ENCODE peak calls at places on chromosomes 5 and 9, in nine cellular contexts. J, G, E, P, S, A, I, N and F are unnamed samples.
A peak's percentile ranks its signal among the peaks of the same experiment; 100 is the strongest.

GRCh38 chr5:135826221-135826525 is 8.3 kb upstream of the SLC25A48 start:
- DNase-seq in P (no peak), N (no peak), I (no peak), E (peak; percentile 51), J (peak; percentile 1), A (no peak), G (no peak), S (no peak), F (no peak)

GRCh38 chr9:122011818-122012498 is 81.2 kb downstream of the TTLL11 start:
- DNase-seq in J (no peak), I (no peak), P (peak; percentile 1), S (no peak), G (no peak), A (no peak), E (no peak), N (no peak), F (no peak)

GRCh38 chr5:35854248-35854647 is 2.4 kb upstream of the IL7R start:
- DNase-seq in I (no peak), G (peak; percentile 38), S (no peak), N (no peak), E (peak; percentile 89), P (peak; percentile 74), J (no peak), A (no peak), F (no peak)

GRCh38 chr5:174545926-174546325 is 178.5 kb upstream of the MSX2 start:
- DNase-seq in S (no peak), G (no peak), P (no peak), N (no peak), A (no peak), E (no peak), J (no peak), I (no peak), F (no peak)

GRCh38 chr5:33601881-33602280 is 161.1 kb downstream of the TARS1 start:
- DNase-seq in E (no peak), I (no peak), G (no peak), P (no peak), J (no peak), A (no peak), N (no peak), S (no peak), F (no peak)

GRCh38 chr9:7591501-7591900 is 208.1 kb downstream of the DMAC1 start:
- DNase-seq in P (no peak), S (no peak), J (no peak), N (no peak), E (no peak), A (no peak), I (no peak), G (no peak), F (no peak)

GRCh38 chr5:33565304-33565703 is 124.5 kb downstream of the TARS1 start:
- DNase-seq in A (no peak), G (no peak), S (peak; percentile 23), J (no peak), I (no peak), E (no peak), N (no peak), P (no peak), F (no peak)

GRCh38 chr5:124179788-124180187 is 566.7 kb downstream of the ZNF608 start:
- DNase-seq in G (no peak), I (no peak), N (no peak), S (no peak), J (no peak), A (no peak), E (no peak), P (no peak), F (no peak)

GRCh38 chr5:83011990-83012389 is 65.2 kb downstream of the TMEM167A start:
- DNase-seq in J (peak; percentile 52), E (no peak), N (no peak), P (no peak), G (no peak), A (no peak), I (no peak), S (no peak), F (no peak)

GRCh38 chr5:106766913-106767312 is 903.8 kb downstream of the EFNA5 start:
- DNase-seq in G (no peak), P (no peak), I (no peak), A (no peak), J (no peak), N (no peak), S (no peak), E (no peak), F (no peak)

GRCh38 chr9:99778308-99778707 is 43.4 kb upstream of the NR4A3 start:
- DNase-seq in E (no peak), I (no peak), A (no peak), S (no peak), G (no peak), P (no peak), J (no peak), N (no peak), F (peak; percentile 33)

GRCh38 chr5:56851258-56851941 is 36.1 kb downstream of the MAP3K1 start:
- DNase-seq in E (no peak), S (no peak), I (no peak), N (no peak), G (no peak), A (no peak), J (no peak), P (no peak), F (no peak)

GRCh38 chr9:92141144-92142129 is 26.2 kb upstream of the SPTLC1 start:
- DNase-seq in S (peak; percentile 48), J (peak; percentile 46), G (no peak), E (no peak), I (no peak), N (no peak), P (no peak), A (no peak), F (no peak)

GRCh38 chr9:120360046-120360445 is 219.9 kb downstream of the CDK5RAP2 start:
- DNase-seq in S (no peak), J (no peak), I (no peak), E (no peak), G (no peak), P (no peak), N (no peak), A (no peak), F (no peak)

GRCh38 chr5:127801751-127802476 is 98.7 kb downstream of the CCDC192 start:
- DNase-seq in I (no peak), E (no peak), A (no peak), S (no peak), G (no peak), N (no peak), J (no peak), P (no peak), F (no peak)

GRCh38 chr5:174829511-174829864 is 105.1 kb downstream of the MSX2 start:
- DNase-seq in I (no peak), N (no peak), J (no peak), S (no peak), A (no peak), P (no peak), E (no peak), G (no peak), F (no peak)

GRCh38 chr5:980941-981340 is 27.7 kb upstream of the NKD2 start:
- DNase-seq in I (no peak), S (no peak), J (no peak), A (no peak), P (no peak), N (no peak), G (no peak), E (no peak), F (no peak)

GRCh38 chr5:123344819-123345426 is 78.3 kb downstream of the CEP120 start:
- DNase-seq in P (no peak), J (no peak), A (no peak), G (no peak), S (no peak), I (peak; percentile 2), E (no peak), N (no peak), F (no peak)

GRCh38 chr5:143177263-143177994 is 226.1 kb downstream of the NR3C1 start:
- DNase-seq in P (no peak), N (peak; percentile 30), E (no peak), J (no peak), G (no peak), I (no peak), A (no peak), S (no peak), F (no peak)

GRCh38 chr9:136764301-136764891 is at the start of gene LCN15:
- DNase-seq in I (no peak), S (no peak), N (no peak), A (no peak), E (peak; percentile 59), G (no peak), P (no peak), J (peak; percentile 6), F (no peak)

GRCh38 chr9:123933401-123933800 is 3.5 kb upstream of the DENND1A start:
- DNase-seq in J (no peak), I (no peak), P (no peak), S (no peak), E (no peak), N (no peak), G (no peak), A (no peak), F (no peak)

GRCh38 chr5:13939647-13940046 is 4.8 kb downstream of the DNAH5 start:
- DNase-seq in E (no peak), A (no peak), G (no peak), S (no peak), P (no peak), J (no peak), I (peak; percentile 30), N (no peak), F (no peak)

GRCh38 chr5:144712090-144712489 is 541.4 kb downstream of the KCTD16 start:
- DNase-seq in P (no peak), G (no peak), E (no peak), A (peak; percentile 26), N (no peak), I (no peak), J (no peak), S (no peak), F (no peak)

GRCh38 chr5:181190711-181191525 is 14.1 kb downstream of the TRIM7 start:
- DNase-seq in J (no peak), G (peak; percentile 56), P (peak; percentile 79), S (no peak), I (peak; percentile 70), A (no peak), N (no peak), E (peak; percentile 83), F (no peak)

GRCh38 chr5:38591450-38591849 is 35.0 kb upstream of the LIFR start:
- DNase-seq in J (no peak), E (no peak), A (no peak), P (no peak), G (no peak), N (no peak), S (no peak), I (no peak), F (no peak)

GRCh38 chr5:157460921-157461792 is 1.1 kb downstream of the NIPAL4 start:
- DNase-seq in J (no peak), G (no peak), I (no peak), N (no peak), S (no peak), E (peak; percentile 58), P (no peak), A (no peak), F (no peak)

GRCh38 chr9:135707449-135708138 is 5.6 kb downstream of the KCNT1 start:
- DNase-seq in S (no peak), P (no peak), N (peak; percentile 54), E (no peak), J (no peak), A (no peak), G (no peak), I (no peak), F (no peak)

GRCh38 chr5:99004960-99005359 is 76.2 kb upstream of the CHD1 start:
- DNase-seq in I (no peak), A (no peak), J (peak; percentile 64), S (no peak), G (no peak), N (no peak), P (no peak), E (no peak), F (no peak)

GRCh38 chr5:133439859-133440258 is 172.5 kb downstream of the FSTL4 start:
- DNase-seq in A (no peak), N (no peak), P (no peak), E (no peak), S (no peak), J (no peak), I (no peak), G (no peak), F (no peak)